ENCODE peak calls at places on chromosomes 4 and X, in five cellular contexts. One of them, this sample, is unnamed.

GRCh38 chrX:23855569-23855968 is 52.2 kb downstream of the APOO start:
- DNase-seq in CD8-positive, alpha-beta T cell: no peak
- DNase-seq in GF-D8: no peak
- DNase-seq in left ventricle myocardium superior: no peak
- DNase-seq in glomerular endothelial cell: no peak
- DNase-seq in this sample: no peak

GRCh38 chr4:119656986-119657635 is 28.5 kb upstream of the PDE5A start:
- DNase-seq in CD8-positive, alpha-beta T cell: no peak
- DNase-seq in GF-D8: no peak
- DNase-seq in left ventricle myocardium superior: no peak
- DNase-seq in glomerular endothelial cell: peak; percentile 7
- DNase-seq in this sample: no peak

GRCh38 chr4:17276821-17277220 is 235.1 kb downstream of the QDPR start:
- DNase-seq in CD8-positive, alpha-beta T cell: no peak
- DNase-seq in GF-D8: no peak
- DNase-seq in left ventricle myocardium superior: peak; percentile 50
- DNase-seq in glomerular endothelial cell: no peak
- DNase-seq in this sample: no peak

GRCh38 chr4:24260922-24261581 is 323.3 kb downstream of the DHX15 start:
- DNase-seq in CD8-positive, alpha-beta T cell: no peak
- DNase-seq in GF-D8: no peak
- DNase-seq in left ventricle myocardium superior: no peak
- DNase-seq in glomerular endothelial cell: no peak
- DNase-seq in this sample: no peak

GRCh38 chr4:143420227-143420626 is 83.6 kb downstream of the GAB1 start:
- DNase-seq in CD8-positive, alpha-beta T cell: no peak
- DNase-seq in GF-D8: no peak
- DNase-seq in left ventricle myocardium superior: no peak
- DNase-seq in glomerular endothelial cell: no peak
- DNase-seq in this sample: no peak

GRCh38 chrX:39174761-39175417 is 373.6 kb downstream of the MID1IP1 start:
- DNase-seq in CD8-positive, alpha-beta T cell: peak; percentile 22
- DNase-seq in GF-D8: no peak
- DNase-seq in left ventricle myocardium superior: no peak
- DNase-seq in glomerular endothelial cell: no peak
- DNase-seq in this sample: no peak

GRCh38 chrX:1099146-1099770 is 113.2 kb downstream of the CRLF2 start:
- DNase-seq in CD8-positive, alpha-beta T cell: no peak
- DNase-seq in GF-D8: no peak
- DNase-seq in left ventricle myocardium superior: no peak
- DNase-seq in glomerular endothelial cell: no peak
- DNase-seq in this sample: no peak

GRCh38 chr4:128358231-128358902 is 70.8 kb upstream of the PGRMC2 start:
- DNase-seq in CD8-positive, alpha-beta T cell: no peak
- DNase-seq in GF-D8: no peak
- DNase-seq in left ventricle myocardium superior: no peak
- DNase-seq in glomerular endothelial cell: no peak
- DNase-seq in this sample: no peak